ENCODE peak calls at places on chromosomes 2 and 18, in eight cellular contexts. I is GM10248; F is body of pancreas; E is H7; N is H9; Y is posterior cingulate gyrus; B is SW480; W is CD8-positive, alpha-beta T cell. X is an unnamed sample.
A peak's percentile ranks its signal among the peaks of the same experiment; 100 is the strongest.

GRCh38 chr18:75249672-75250470 is 39.3 kb downstream of the TSHZ1 start:
- DNase-seq in N (no peak), F (no peak), Y (no peak), W (no peak), I (no peak), E (no peak), B (no peak), X (no peak)

GRCh38 chr2:163887182-163887581 is 151.4 kb upstream of the FIGN start:
- DNase-seq in E (no peak), W (no peak), F (no peak), Y (no peak), N (no peak), I (no peak), B (no peak), X (no peak)

GRCh38 chr18:51391731-51392130 is 194.2 kb upstream of the MEX3C start:
- DNase-seq in W (no peak), E (no peak), I (no peak), F (no peak), B (no peak), Y (no peak), N (no peak), X (no peak)

GRCh38 chr2:206876176-206876575 is 63.1 kb upstream of the CPO start:
- DNase-seq in Y (no peak), W (no peak), I (no peak), N (no peak), B (no peak), F (no peak), E (no peak), X (no peak)

GRCh38 chr18:75211002-75211621 is 515 bp downstream of the TSHZ1 start:
- DNase-seq in B (no peak), F (no peak), N (no peak), Y (no peak), I (peak; percentile 41), E (peak; percentile 81), W (no peak), X (no peak)

GRCh38 chr2:134778372-134778771 is 59.6 kb upstream of the TMEM163 start:
- DNase-seq in I (no peak), B (peak; percentile 38), N (peak; percentile 59), Y (no peak), E (peak; percentile 23), W (no peak), F (peak; percentile 71), X (no peak)

GRCh38 chr2:127588241-127588640 is 52.8 kb downstream of the MYO7B start:
- DNase-seq in E (peak; percentile 3), W (no peak), N (no peak), Y (no peak), I (no peak), B (no peak), F (no peak), X (no peak)

GRCh38 chr2:90069290-90069894 is 1377.9 kb downstream of the RPIA start:
- DNase-seq in B (peak; percentile 65), F (peak; percentile 53), Y (no peak), W (no peak), N (no peak), I (peak; percentile 49), E (peak; percentile 82), X (no peak)

GRCh38 chr2:241454837-241455485 is 53.4 kb downstream of the STK25 start:
- DNase-seq in I (no peak), W (no peak), E (no peak), Y (no peak), N (no peak), B (no peak), F (no peak), X (no peak)

GRCh38 chr2:98910349-98911125 is 25.5 kb downstream of the CRACDL start:
- DNase-seq in E (no peak), B (no peak), Y (no peak), I (no peak), F (no peak), W (no peak), N (no peak), X (no peak)

GRCh38 chr2:212539145-212539880 is 711 bp upstream of the ERBB4 start:
- DNase-seq in Y (peak; percentile 68), B (peak; percentile 43), W (no peak), E (peak; percentile 75), N (peak; percentile 88), I (peak; percentile 16), F (peak; percentile 87), X (no peak)

GRCh38 chr2:24917086-24917485 is 3.0 kb downstream of the ADCY3 start:
- DNase-seq in F (no peak), E (no peak), Y (no peak), I (peak; percentile 70), N (no peak), W (no peak), B (peak; percentile 43), X (no peak)

GRCh38 chr18:10927290-10927979 is 221.9 kb downstream of the PIEZO2 start:
- DNase-seq in N (no peak), B (no peak), W (no peak), F (no peak), Y (no peak), I (no peak), E (no peak), X (no peak)

GRCh38 chr2:225824748-225825449 is 425.4 kb downstream of the NYAP2 start:
- DNase-seq in F (peak; percentile 7), N (peak; percentile 33), B (no peak), E (no peak), W (no peak), I (no peak), Y (no peak), X (no peak)

GRCh38 chr2:198316852-198317395 is 512.5 kb downstream of the PLCL1 start:
- DNase-seq in E (no peak), F (no peak), N (no peak), I (no peak), B (no peak), W (no peak), Y (no peak), X (no peak)

GRCh38 chr2:42828487-42829416 is 36.4 kb upstream of the HAAO start:
- DNase-seq in W (peak; percentile 53), I (peak; percentile 88), F (peak; percentile 79), Y (peak; percentile 74), N (peak; percentile 86), E (peak; percentile 93), B (peak; percentile 75), X (no peak)

GRCh38 chr2:179861027-179861776 is at the start of gene ZNF385B:
- DNase-seq in F (peak; percentile 43), N (peak; percentile 67), Y (peak; percentile 39), I (peak; percentile 17), W (no peak), E (peak; percentile 85), B (no peak), X (no peak)

GRCh38 chr2:126269911-126270310 is 386.0 kb upstream of the GYPC start:
- DNase-seq in Y (no peak), F (no peak), N (no peak), W (no peak), E (no peak), I (no peak), B (no peak), X (no peak)

GRCh38 chr2:127305985-127306585 is 12.1 kb upstream of the ERCC3 start:
- DNase-seq in Y (no peak), B (no peak), F (no peak), W (no peak), N (no peak), E (no peak), I (no peak), X (no peak)

GRCh38 chr18:22523481-22523880 is 105.8 kb upstream of the CTAGE1 start:
- DNase-seq in E (no peak), N (no peak), W (no peak), B (no peak), Y (no peak), F (no peak), I (no peak), X (no peak)

GRCh38 chr2:129367118-129367517 is 612.3 kb upstream of the RAB6C start:
- DNase-seq in B (no peak), E (no peak), F (no peak), N (no peak), W (no peak), I (no peak), Y (no peak), X (no peak)

X was measured in non-pigmented ciliary epithelial cell.